ENCODE peak calls at places on chromosomes 16 and 17, in eight cellular contexts. G is lung; C is prostate gland; F is left ventricle myocardium inferior; T is testis; L is neural progenitor cell; V is IMR-90; M is CD8-positive, alpha-beta memory T cell. Q is an unnamed sample. For H3K4me1 and H3K36me3, the result is how much of the 10 kb centered on the place peaks cover.

GRCh38 chr17:67687541-67687940 is 30.2 kb upstream of the NOL11 start:
- DNase-seq in C (no peak), G (no peak), T (no peak), M (no peak), V (no peak), L (no peak), F (no peak), Q (no peak)

GRCh38 chr16:58222532-58223316 is 24.8 kb upstream of the CSNK2A2 start:
- DNase-seq in V (peak), G (no peak), C (no peak), T (no peak), F (no peak), M (no peak), L (no peak), Q (no peak)

GRCh38 chr17:80789356-80789902 is 202.2 kb upstream of the CHMP6 start:
- DNase-seq in G (no peak), M (no peak), T (peak), L (no peak), V (peak), C (no peak), F (no peak), Q (peak)

GRCh38 chr16:51418258-51418657 is 267.2 kb upstream of the SALL1 start:
- DNase-seq in C (no peak), L (peak), F (no peak), G (no peak), V (no peak), T (no peak), M (no peak), Q (no peak)

GRCh38 chr17:78375401-78376079 is 2.9 kb upstream of the PGS1 start:
- DNase-seq in C (no peak), T (no peak), G (peak), V (peak), F (no peak), L (no peak), M (no peak), Q (no peak)

GRCh38 chr16:68520649-68521086 is 18.4 kb upstream of the ZFP90 start:
- DNase-seq in G (peak), V (peak), F (peak), C (peak), L (peak), T (peak), M (peak), Q (peak)

GRCh38 chr17:7886227-7887037 is 2.2 kb upstream of the CHD3 start:
- DNase-seq in M (peak), G (peak), V (peak), T (peak), F (no peak), C (peak), L (peak), Q (no peak)

GRCh38 chr17:15261063-15261817 is 3.9 kb downstream of the PMP22 start:
- DNase-seq in L (peak), T (peak), G (no peak), V (peak), C (no peak), F (peak), M (no peak), Q (peak)

GRCh38 chr16:68289202-68289601 is 21.5 kb downstream of the SLC7A6OS start:
- DNase-seq in G (no peak), M (no peak), C (no peak), T (no peak), F (no peak), V (no peak), L (no peak), Q (no peak)

GRCh38 chr16:75644240-75645012 is 3.0 kb downstream of the KARS1 start:
- DNase-seq in M (no peak), V (no peak), G (no peak), L (no peak), C (no peak), T (no peak), F (no peak), Q (no peak)

GRCh38 chr16:1078579-1079021 is 6.1 kb downstream of the SSTR5 start:
- DNase-seq in M (no peak), G (peak), L (no peak), T (peak), V (peak), C (peak), F (no peak), Q (peak)

GRCh38 chr17:29458066-29458465 is 67.9 kb downstream of the TAOK1 start:
- DNase-seq in C (no peak), T (no peak), G (no peak), V (peak), M (no peak), L (no peak), F (no peak), Q (no peak)
- H3K27ac ChIP-seq in C (no peak), T (no peak), G (no peak), V (no peak), M (no peak), L (no peak), F (no peak), Q (no peak)

DNA sequence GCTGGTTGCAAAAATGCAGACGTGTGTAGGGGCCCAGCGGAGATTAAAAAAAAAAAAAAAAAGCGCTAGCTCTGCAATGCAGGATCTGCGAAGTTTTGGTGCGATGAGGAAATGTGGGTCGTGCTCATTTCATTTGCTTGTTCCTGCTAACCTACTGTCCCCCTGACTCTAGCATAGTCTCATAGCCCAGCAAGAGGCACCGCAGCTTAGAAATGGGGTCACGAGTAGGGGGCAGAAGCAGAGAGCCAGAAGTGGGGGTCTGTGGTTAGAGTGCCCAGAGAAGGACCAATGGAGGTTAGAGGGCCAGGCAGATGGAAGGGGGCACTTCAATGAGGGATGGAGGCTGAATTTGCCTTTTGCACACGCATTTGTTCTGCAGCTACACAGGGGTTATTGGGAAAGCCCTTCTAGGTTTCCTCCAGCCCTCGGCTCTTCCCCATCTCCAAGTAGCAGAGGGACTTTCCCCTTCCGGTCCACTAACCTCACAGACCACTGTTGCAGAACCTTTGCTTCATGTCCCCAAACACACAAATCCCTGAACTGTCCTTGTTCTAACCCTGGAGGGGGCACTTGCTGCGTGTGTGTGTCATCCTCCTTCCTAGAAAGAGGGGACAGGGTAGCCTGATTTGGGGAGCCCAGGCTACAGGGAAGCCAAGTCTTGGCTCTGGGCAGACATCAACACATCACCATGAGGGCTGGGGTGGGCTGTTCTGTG is 7.0 kb upstream of the NR1D1 start:
- DNase-seq in M (no peak), T (no peak), V (no peak), L (no peak), G (no peak), F (peak), C (no peak), Q (no peak)
- H3K4me1 ChIP-seq in M (half or more), T (half or more), V (under half), L (under half), G (under half), F (half or more), C (under half), Q (half or more)

GRCh38 chr17:10276436-10276835 is 78.0 kb upstream of the GAS7 start:
- DNase-seq in T (no peak), F (no peak), V (no peak), L (peak), M (no peak), G (no peak), C (no peak), Q (no peak)

GRCh38 chr17:10271004-10271620 is 72.7 kb upstream of the GAS7 start:
- DNase-seq in C (no peak), F (no peak), L (no peak), M (no peak), T (no peak), V (no peak), G (no peak), Q (no peak)

GRCh38 chr17:10270258-10270657 is 71.9 kb upstream of the GAS7 start:
- DNase-seq in M (no peak), C (no peak), L (no peak), F (no peak), V (no peak), G (no peak), T (no peak), Q (no peak)

GRCh38 chr17:10278218-10278617 is 79.8 kb upstream of the GAS7 start:
- DNase-seq in C (no peak), V (no peak), L (peak), F (no peak), M (no peak), T (no peak), G (no peak), Q (no peak)

GRCh38 chr17:10275418-10275817 is 77.0 kb upstream of the GAS7 start:
- DNase-seq in M (no peak), G (no peak), C (no peak), T (no peak), V (no peak), F (no peak), L (no peak), Q (no peak)
- H3K36me3 ChIP-seq in M (under half), G (under half), C (under half), T (under half), V (under half), F (under half), L (under half), Q (under half)

GRCh38 chr17:48244121-48244711 is 136.7 kb downstream of the SNX11 start:
- DNase-seq in V (peak), G (no peak), F (no peak), L (no peak), M (no peak), T (no peak), C (no peak), Q (no peak)
- H3K27ac ChIP-seq in V (no peak), G (no peak), F (no peak), L (no peak), M (peak), T (no peak), C (no peak), Q (no peak)

Q was measured in gastrocnemius medialis.